ENCODE peak calls at places on chromosome 18, in four cellular contexts. R, A, H and Q are unnamed samples.
A peak's percentile ranks its signal among the peaks of the same experiment; 100 is the strongest.

GRCh38 chr18:8962192-8962772 is 140.2 kb upstream of the NDUFV2 start:
- DNase-seq in R (no peak), A (no peak), H (no peak), Q (no peak)

GRCh38 chr18:53843113-53843512 is 381.4 kb downstream of the MBD2 start:
- DNase-seq in R (no peak), A (no peak), H (no peak), Q (no peak)

GRCh38 chr18:39030124-39030655 is 1464.6 kb upstream of the CELF4 start:
- DNase-seq in R (no peak), A (no peak), H (no peak), Q (no peak)

GRCh38 chr18:22900558-22901183 is 32.5 kb upstream of the RBBP8 start:
- DNase-seq in R (peak; percentile 13), A (no peak), H (no peak), Q (peak; percentile 26)

GRCh38 chr18:8643479-8643878 is 34.2 kb downstream of the RAB12 start:
- DNase-seq in R (no peak), A (no peak), H (no peak), Q (no peak)

GRCh38 chr18:76557026-76557575 is 62.1 kb upstream of the ZNF516 start:
- DNase-seq in R (peak; percentile 21), A (no peak), H (no peak), Q (no peak)

GRCh38 chr18:21914739-21915319 is 174.2 kb downstream of the MIB1 start:
- DNase-seq in R (peak; percentile 61), A (no peak), H (no peak), Q (no peak)

GRCh38 chr18:32093523-32093922 is 1.8 kb downstream of the RNF138 start:
- DNase-seq in R (peak; percentile 12), A (no peak), H (no peak), Q (no peak)

GRCh38 chr18:10979411-10979810 is 170.0 kb downstream of the PIEZO2 start:
- DNase-seq in R (no peak), A (no peak), H (no peak), Q (no peak)

GRCh38 chr18:77178559-77178958 is 46.0 kb upstream of the MBP start:
- DNase-seq in R (peak; percentile 24), A (no peak), H (no peak), Q (no peak)

GRCh38 chr18:13159579-13159978 is 59.0 kb upstream of the LDLRAD4 start:
- DNase-seq in R (peak; percentile 53), A (peak; percentile 45), H (no peak), Q (no peak)

GRCh38 chr18:41466436-41467160 is 488.4 kb upstream of the PIK3C3 start:
- DNase-seq in R (peak; percentile 20), A (no peak), H (no peak), Q (no peak)

GRCh38 chr18:41955688-41956087 is 654 bp downstream of the PIK3C3 start:
- DNase-seq in R (no peak), A (no peak), H (no peak), Q (no peak)

GRCh38 chr18:29962579-29962978 is 1080.0 kb downstream of the DSC3 start:
- DNase-seq in R (no peak), A (no peak), H (no peak), Q (no peak)

GRCh38 chr18:66819235-66819634 is 215.3 kb upstream of the CDH19 start:
- DNase-seq in R (no peak), A (no peak), H (no peak), Q (no peak)

GRCh38 chr18:69484699-69485396 is 84.2 kb downstream of the DOK6 start:
- DNase-seq in R (peak; percentile 61), A (no peak), H (no peak), Q (no peak)

GRCh38 chr18:49976810-49977209 is 163.5 kb upstream of the ACAA2 start:
- DNase-seq in R (peak; percentile 8), A (no peak), H (no peak), Q (no peak)

GRCh38 chr18:74861154-74861553 is 263.5 kb downstream of the ZNF407 start:
- DNase-seq in R (peak; percentile 40), A (no peak), H (no peak), Q (no peak)

GRCh38 chr18:9961031-9961430 is 47.2 kb downstream of the VAPA start:
- DNase-seq in R (peak; percentile 22), A (no peak), H (no peak), Q (no peak)

GRCh38 chr18:55781481-55781957 is 193.5 kb upstream of the TCF4 start:
- DNase-seq in R (peak; percentile 79), A (no peak), H (no peak), Q (peak; percentile 35)

GRCh38 chr18:9951022-9951859 is 37.4 kb downstream of the VAPA start:
- DNase-seq in R (peak; percentile 75), A (no peak), H (no peak), Q (no peak)

GRCh38 chr18:38526922-38527321 is 961.3 kb upstream of the CELF4 start:
- DNase-seq in R (no peak), A (no peak), H (no peak), Q (no peak)

GRCh38 chr18:56563568-56563967 is 74.8 kb downstream of the TXNL1 start:
- DNase-seq in R (no peak), A (no peak), H (no peak), Q (no peak)

GRCh38 chr18:73038336-73038735 is 170.5 kb upstream of the NETO1 start:
- DNase-seq in R (no peak), A (no peak), H (no peak), Q (no peak)

GRCh38 chr18:51622676-51623075 is 425.2 kb upstream of the MEX3C start:
- DNase-seq in R (no peak), A (no peak), H (no peak), Q (no peak)

GRCh38 chr18:76443519-76444435 is 51.3 kb downstream of the ZNF516 start:
- DNase-seq in R (no peak), A (no peak), H (peak; percentile 27), Q (no peak)

GRCh38 chr18:28034567-28034966 is 142.4 kb downstream of the CDH2 start:
- DNase-seq in R (no peak), A (no peak), H (no peak), Q (no peak)

GRCh38 chr18:37294951-37295350 is 270.6 kb downstream of the CELF4 start:
- DNase-seq in R (no peak), A (no peak), H (no peak), Q (no peak)

GRCh38 chr18:59690216-59691045 is 6.8 kb downstream of the CCBE1 start:
- DNase-seq in R (peak; percentile 23), A (no peak), H (no peak), Q (no peak)

GRCh38 chr18:55069497-55069896 is 110.2 kb upstream of the CCDC68 start:
- DNase-seq in R (no peak), A (no peak), H (no peak), Q (no peak)

GRCh38 chr18:32761231-32761785 is 11.5 kb downstream of the KLHL14 start:
- DNase-seq in R (no peak), A (no peak), H (no peak), Q (no peak)

GRCh38 chr18:47261902-47262301 is 10.4 kb upstream of the SKOR2 start:
- DNase-seq in R (no peak), A (no peak), H (no peak), Q (no peak)

GRCh38 chr18:26457195-26457594 is 91.2 kb downstream of the KCTD1 start:
- DNase-seq in R (no peak), A (no peak), H (no peak), Q (no peak)

GRCh38 chr18:3901811-3902210 is 451.8 kb downstream of the TGIF1 start:
- DNase-seq in R (no peak), A (no peak), H (no peak), Q (no peak)

DNA sequence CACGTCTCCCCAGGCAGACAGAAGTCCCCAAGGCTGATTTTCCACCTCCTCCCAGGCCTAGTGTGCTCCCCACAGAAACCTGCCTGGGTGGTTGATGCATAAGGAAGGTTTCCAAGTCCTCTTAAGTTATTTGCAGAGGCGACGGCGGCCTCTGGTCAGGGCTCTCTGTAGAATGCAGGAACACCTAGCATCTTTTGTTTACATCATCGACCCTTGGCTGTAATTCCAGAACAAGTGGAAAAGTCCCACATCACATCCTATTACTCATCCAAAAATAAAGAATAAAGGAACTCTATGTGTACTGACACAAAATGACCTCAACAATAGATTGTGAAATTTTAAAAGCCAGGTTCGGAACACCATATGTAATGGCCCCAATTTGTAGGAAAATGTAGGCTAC is 211.1 kb downstream of the ALPK2 start:
- DNase-seq in R (peak; percentile 83), A (no peak), H (no peak), Q (no peak)
- H3K27ac ChIP-seq in R (no peak overlapping the region), A (no peak overlapping the region), H (no peak overlapping the region), Q (peak overlapping the region; percentile 38)

GRCh38 chr18:35076556-35076955 is 35.3 kb downstream of the MAPRE2 start:
- DNase-seq in R (peak; percentile 93), A (no peak), H (no peak), Q (no peak)
- H3K27ac ChIP-seq in R (no peak overlapping the region), A (no peak overlapping the region), H (no peak overlapping the region), Q (peak overlapping the region; percentile 84)

GRCh38 chr18:79952996-79953559 is 1.6 kb upstream of the SLC66A2 start:
- DNase-seq in R (no peak), A (no peak), H (peak; percentile 36), Q (no peak)

GRCh38 chr18:79954791-79955190 is 3.3 kb upstream of the SLC66A2 start:
- DNase-seq in R (no peak), A (no peak), H (peak; percentile 56), Q (no peak)

GRCh38 chr18:79952457-79952995 is 1.1 kb upstream of the SLC66A2 start:
- DNase-seq in R (no peak), A (no peak), H (peak; percentile 48), Q (no peak)

GRCh38 chr18:79955302-79956075 is 4.0 kb upstream of the SLC66A2 start:
- DNase-seq in R (no peak), A (no peak), H (peak; percentile 14), Q (no peak)

DNA sequence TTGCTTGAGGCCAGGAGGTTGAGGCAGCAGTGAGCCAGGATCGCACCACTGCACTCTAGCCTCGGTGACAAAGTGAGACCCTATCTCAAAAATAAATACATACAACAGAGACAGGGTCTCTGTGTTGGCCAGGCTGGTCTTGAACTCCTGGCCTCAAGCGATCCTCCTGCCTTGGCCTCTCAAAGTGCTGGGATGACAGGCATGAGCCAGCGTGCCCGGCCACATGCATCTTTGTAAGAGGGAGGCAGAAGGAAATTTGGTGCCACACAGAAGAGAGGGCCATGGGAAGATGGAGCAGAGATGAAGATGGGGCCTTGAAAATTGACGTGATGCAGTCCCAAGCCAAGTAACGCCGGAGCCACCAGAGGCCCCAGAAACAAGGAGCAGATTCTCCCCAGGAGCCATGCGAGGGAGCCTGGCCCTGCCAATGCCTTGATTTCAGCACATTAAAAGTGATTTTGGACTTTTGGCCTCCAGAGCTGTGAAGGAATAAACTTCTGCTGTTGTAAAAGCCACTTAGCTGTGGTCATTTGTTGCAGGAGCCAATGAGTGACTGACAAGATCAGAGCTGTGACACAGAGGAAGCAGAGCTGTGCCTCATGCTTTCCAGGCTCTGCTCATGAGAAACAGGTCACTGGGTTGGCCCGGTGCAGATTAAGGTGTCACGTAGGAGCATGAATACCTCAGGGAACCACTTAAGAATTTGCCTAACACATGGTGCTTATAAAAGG is 2.6 kb upstream of the SLC66A2 start:
- DNase-seq in R (no peak), A (no peak), H (peak; percentile 77), Q (no peak)
- H3K27ac ChIP-seq in R (no peak overlapping the region), A (no peak overlapping the region), H (peak overlapping the region; percentile 65), Q (peak overlapping the region; percentile 39)

GRCh38 chr18:62438402-62438801 is 84.4 kb upstream of the ZCCHC2 start:
- DNase-seq in R (no peak), A (no peak), H (no peak), Q (no peak)

GRCh38 chr18:62435435-62436031 is 87.3 kb upstream of the ZCCHC2 start:
- DNase-seq in R (no peak), A (no peak), H (no peak), Q (no peak)

GRCh38 chr18:62436636-62437519 is 85.9 kb upstream of the ZCCHC2 start:
- DNase-seq in R (peak; percentile 45), A (no peak), H (peak; percentile 87), Q (peak; percentile 89)

GRCh38 chr18:62437520-62438329 is 85.1 kb upstream of the ZCCHC2 start:
- DNase-seq in R (no peak), A (no peak), H (peak; percentile 64), Q (peak; percentile 34)

GRCh38 chr18:62438876-62439275 is 83.9 kb upstream of the ZCCHC2 start:
- DNase-seq in R (no peak), A (no peak), H (no peak), Q (no peak)
- H3K27ac ChIP-seq in R (no peak overlapping the region), A (no peak overlapping the region), H (no peak overlapping the region), Q (peak overlapping the region; percentile 90)